ENCODE peak calls at places on chromosome 12, in four cellular contexts. B is esophagus squamous epithelium, Q is AG04450, D is retinal pigment epithelial cell. Y is an unnamed sample.

GRCh38 chr12:108786450-108786849 is 55.1 kb upstream of the CORO1C start:
- DNase-seq in B (no peak), Q (no peak), D (no peak), Y (no peak)

GRCh38 chr12:103778781-103779180 is 62.3 kb downstream of the NT5DC3 start:
- DNase-seq in B (no peak), Q (no peak), D (no peak), Y (no peak)

GRCh38 chr12:46435625-46436024 is 63.1 kb upstream of the SLC38A2 start:
- DNase-seq in B (no peak), Q (no peak), D (no peak), Y (no peak)

GRCh38 chr12:113261847-113262470 is 40.7 kb downstream of the TPCN1 start:
- DNase-seq in B (no peak), Q (no peak), D (no peak), Y (no peak)

GRCh38 chr12:27217590-27217989 is 26.5 kb upstream of the STK38L start:
- DNase-seq in B (no peak), Q (no peak), D (no peak), Y (no peak)

GRCh38 chr12:82873951-82874350 is 187.2 kb downstream of the TMTC2 start:
- DNase-seq in B (no peak), Q (no peak), D (peak), Y (no peak)

GRCh38 chr12:65656904-65657351 is 167.4 kb upstream of the HMGA2 start:
- DNase-seq in B (no peak), Q (peak), D (peak), Y (no peak)

GRCh38 chr12:25322351-25322750 is 71.6 kb upstream of the KRAS start:
- DNase-seq in B (no peak), Q (no peak), D (no peak), Y (no peak)

GRCh38 chr12:84421103-84421502 is 491.5 kb downstream of the SLC6A15 start:
- DNase-seq in B (no peak), Q (no peak), D (no peak), Y (no peak)

GRCh38 chr12:96015672-96016071 is 19.5 kb upstream of the HAL start:
- DNase-seq in B (no peak), Q (no peak), D (no peak), Y (no peak)

GRCh38 chr12:64696065-64696741 is 63.0 kb downstream of the GNS start:
- DNase-seq in B (no peak), Q (no peak), D (no peak), Y (no peak)